ENCODE peak calls at places on chromosome 11, in nine cellular contexts. One of them, this sample, is unnamed.

GRCh38 chr11:64529559-64530520 is 61.2 kb upstream of the SLC22A12 start:
- DNase-seq in IMR-90: no peak
- DNase-seq in naive B cell: no peak
- DNase-seq in NCI-H1105: no peak
- DNase-seq in osteocyte: no peak
- DNase-seq in NCI-H1417: no peak
- DNase-seq in retina: no peak
- DNase-seq in B cell: no peak
- DNase-seq in AG04450: no peak
- DNase-seq in this sample: no peak

GRCh38 chr11:65932558-65932919 is 12.7 kb upstream of the TSGA10IP start:
- DNase-seq in B cell: no peak
- DNase-seq in NCI-H1105: no peak
- DNase-seq in retina: peak
- DNase-seq in IMR-90: no peak
- DNase-seq in NCI-H1417: peak
- DNase-seq in osteocyte: no peak
- DNase-seq in naive B cell: no peak
- DNase-seq in AG04450: no peak
- DNase-seq in this sample: no peak

GRCh38 chr11:122900803-122901202 is 18.2 kb downstream of the JHY start:
- DNase-seq in IMR-90: peak
- DNase-seq in AG04450: no peak
- DNase-seq in NCI-H1417: no peak
- DNase-seq in NCI-H1105: no peak
- DNase-seq in naive B cell: no peak
- DNase-seq in B cell: no peak
- DNase-seq in osteocyte: no peak
- DNase-seq in retina: peak
- DNase-seq in this sample: peak

GRCh38 chr11:127345819-127346459 is 345.4 kb upstream of the KIRREL3 start:
- DNase-seq in NCI-H1417: peak
- DNase-seq in IMR-90: peak
- DNase-seq in osteocyte: no peak
- DNase-seq in retina: peak
- DNase-seq in naive B cell: peak
- DNase-seq in AG04450: no peak
- DNase-seq in NCI-H1105: peak
- DNase-seq in B cell: peak
- DNase-seq in this sample: peak

GRCh38 chr11:123137496-123138270 is 57.4 kb downstream of the CLMP start:
- DNase-seq in retina: peak
- DNase-seq in naive B cell: no peak
- DNase-seq in osteocyte: peak
- DNase-seq in NCI-H1417: peak
- DNase-seq in IMR-90: peak
- DNase-seq in AG04450: no peak
- DNase-seq in B cell: no peak
- DNase-seq in NCI-H1105: no peak
- DNase-seq in this sample: no peak

GRCh38 chr11:2933376-2934056 is 4.3 kb upstream of the PHLDA2 start:
- DNase-seq in AG04450: peak
- DNase-seq in NCI-H1417: no peak
- DNase-seq in NCI-H1105: no peak
- DNase-seq in naive B cell: no peak
- DNase-seq in osteocyte: no peak
- DNase-seq in B cell: no peak
- DNase-seq in retina: no peak
- DNase-seq in IMR-90: peak
- DNase-seq in this sample: no peak

GRCh38 chr11:16505481-16505880 is 149.1 kb upstream of the SOX6 start:
- DNase-seq in AG04450: no peak
- DNase-seq in B cell: no peak
- DNase-seq in naive B cell: no peak
- DNase-seq in IMR-90: no peak
- DNase-seq in retina: no peak
- DNase-seq in osteocyte: no peak
- DNase-seq in NCI-H1417: no peak
- DNase-seq in NCI-H1105: no peak
- DNase-seq in this sample: no peak

GRCh38 chr11:114124601-114125144 is 65.2 kb downstream of the ZBTB16 start:
- DNase-seq in IMR-90: no peak
- DNase-seq in AG04450: no peak
- DNase-seq in NCI-H1105: no peak
- DNase-seq in naive B cell: no peak
- DNase-seq in B cell: no peak
- DNase-seq in NCI-H1417: no peak
- DNase-seq in retina: no peak
- DNase-seq in osteocyte: no peak
- DNase-seq in this sample: no peak

GRCh38 chr11:131495417-131495816 is 125.0 kb downstream of the NTM start:
- DNase-seq in AG04450: no peak
- DNase-seq in osteocyte: no peak
- DNase-seq in B cell: no peak
- DNase-seq in NCI-H1105: no peak
- DNase-seq in retina: no peak
- DNase-seq in IMR-90: no peak
- DNase-seq in naive B cell: no peak
- DNase-seq in NCI-H1417: no peak
- DNase-seq in this sample: no peak

GRCh38 chr11:111739299-111739698 is 26.9 kb downstream of the PPP2R1B start:
- DNase-seq in naive B cell: no peak
- DNase-seq in NCI-H1105: no peak
- DNase-seq in retina: no peak
- DNase-seq in osteocyte: no peak
- DNase-seq in IMR-90: no peak
- DNase-seq in NCI-H1417: no peak
- DNase-seq in AG04450: no peak
- DNase-seq in B cell: no peak
- DNase-seq in this sample: no peak

GRCh38 chr11:87445002-87445401 is 407.3 kb downstream of the TMEM135 start:
- DNase-seq in retina: no peak
- DNase-seq in NCI-H1105: no peak
- DNase-seq in B cell: no peak
- DNase-seq in NCI-H1417: no peak
- DNase-seq in naive B cell: no peak
- DNase-seq in IMR-90: peak
- DNase-seq in AG04450: no peak
- DNase-seq in osteocyte: no peak
- DNase-seq in this sample: no peak

GRCh38 chr11:12674936-12675696 is 895 bp downstream of the TEAD1 start:
- DNase-seq in NCI-H1105: peak
- DNase-seq in B cell: peak
- DNase-seq in naive B cell: no peak
- DNase-seq in retina: peak
- DNase-seq in NCI-H1417: peak
- DNase-seq in AG04450: no peak
- DNase-seq in osteocyte: no peak
- DNase-seq in IMR-90: no peak
- DNase-seq in this sample: peak

GRCh38 chr11:9139628-9140357 is 48.4 kb upstream of the SCUBE2 start:
- DNase-seq in NCI-H1417: no peak
- DNase-seq in IMR-90: no peak
- DNase-seq in naive B cell: no peak
- DNase-seq in B cell: no peak
- DNase-seq in NCI-H1105: no peak
- DNase-seq in osteocyte: no peak
- DNase-seq in AG04450: no peak
- DNase-seq in retina: no peak
- DNase-seq in this sample: no peak

GRCh38 chr11:39365809-39366436 is 2093.5 kb downstream of the LRRC4C start:
- DNase-seq in naive B cell: no peak
- DNase-seq in osteocyte: no peak
- DNase-seq in retina: no peak
- DNase-seq in NCI-H1105: no peak
- DNase-seq in AG04450: no peak
- DNase-seq in IMR-90: no peak
- DNase-seq in B cell: no peak
- DNase-seq in NCI-H1417: peak
- DNase-seq in this sample: no peak

GRCh38 chr11:67195971-67196418 is 70.3 kb upstream of the GRK2 start:
- DNase-seq in osteocyte: no peak
- DNase-seq in AG04450: no peak
- DNase-seq in B cell: no peak
- DNase-seq in IMR-90: peak
- DNase-seq in NCI-H1417: no peak
- DNase-seq in retina: no peak
- DNase-seq in NCI-H1105: no peak
- DNase-seq in naive B cell: no peak
- DNase-seq in this sample: no peak

GRCh38 chr11:133950874-133951483 is 5.8 kb downstream of the IGSF9B start:
- DNase-seq in B cell: no peak
- DNase-seq in NCI-H1417: peak
- DNase-seq in retina: peak
- DNase-seq in IMR-90: no peak
- DNase-seq in NCI-H1105: no peak
- DNase-seq in AG04450: no peak
- DNase-seq in osteocyte: no peak
- DNase-seq in naive B cell: no peak
- DNase-seq in this sample: no peak

This sample was measured in NCI-H774.